ENCODE peak calls at places on chromosomes 11 and 22, in six cellular contexts. K is WTC11; P is GOT3; L is activated CD4-positive, CD25-positive, alpha-beta regulatory T cell treated with anti-CD3 and anti-CD28 coated beads, Interleukin-2, amount 50 U/mL, for 16 hours; Y is stimulated activated CD4-positive, alpha-beta T cell treated with anti-CD3 and anti-CD28 coated beads, Interleukin-12 subunit alpha, Interleukin-12 subunit beta, amount 100 ng/mL, for 4 hours; O is HL-60. N is an unnamed sample.

GRCh38 chr11:122754553-122755322 is 83.6 kb upstream of the CRTAM start:
- DNase-seq in K (peak), P (no peak), L (no peak), Y (no peak), O (no peak), N (no peak)

GRCh38 chr22:41682033-41682807 is 6.4 kb downstream of the SNU13 start:
- DNase-seq in K (peak), P (peak), L (peak), Y (peak), O (peak), N (peak)

GRCh38 chr11:124869856-124870387 is 4.7 kb downstream of the ROBO3 start:
- DNase-seq in K (no peak), P (no peak), L (no peak), Y (no peak), O (no peak), N (no peak)

GRCh38 chr11:16977136-16978020 is 36.8 kb downstream of the PLEKHA7 start:
- DNase-seq in K (no peak), P (no peak), L (no peak), Y (no peak), O (no peak), N (no peak)

GRCh38 chr11:44315947-44316387 is 6.0 kb upstream of the ALX4 start:
- DNase-seq in K (no peak), P (no peak), L (no peak), Y (no peak), O (no peak), N (no peak)

GRCh38 chr11:120608760-120609211 is 97.2 kb downstream of the GRIK4 start:
- DNase-seq in K (no peak), P (no peak), L (no peak), Y (no peak), O (no peak), N (no peak)

GRCh38 chr22:45911601-45912271 is 65.2 kb downstream of the WNT7B start:
- DNase-seq in K (no peak), P (no peak), L (no peak), Y (no peak), O (peak), N (no peak)

GRCh38 chr11:96254854-96255253 is 88.1 kb downstream of the MAML2 start:
- DNase-seq in K (no peak), P (no peak), L (no peak), Y (no peak), O (no peak), N (no peak)

GRCh38 chr22:43826142-43827093 is 14.3 kb upstream of the EFCAB6 start:
- DNase-seq in K (no peak), P (no peak), L (no peak), Y (no peak), O (no peak), N (peak)

GRCh38 chr11:12289667-12290476 is 87.5 kb upstream of the PARVA start:
- DNase-seq in K (no peak), P (no peak), L (no peak), Y (no peak), O (no peak), N (no peak)

GRCh38 chr11:64516226-64516625 is 74.8 kb upstream of the SLC22A12 start:
- DNase-seq in K (no peak), P (no peak), L (no peak), Y (no peak), O (peak), N (no peak)

GRCh38 chr11:64656797-64657196 is 65.8 kb downstream of the SLC22A12 start:
- DNase-seq in K (peak), P (no peak), L (no peak), Y (no peak), O (no peak), N (no peak)

GRCh38 chr11:117387992-117388765 is 60.5 kb downstream of the CEP164 start:
- DNase-seq in K (no peak), P (no peak), L (no peak), Y (no peak), O (no peak), N (no peak)

GRCh38 chr22:19132693-19133400 is 1.7 kb downstream of the TSSK2 start:
- DNase-seq in K (no peak), P (no peak), L (no peak), Y (no peak), O (no peak), N (no peak)

GRCh38 chr11:33633251-33634003 is 67.2 kb downstream of the C11orf91 start:
- DNase-seq in K (no peak), P (no peak), L (no peak), Y (no peak), O (no peak), N (no peak)

GRCh38 chr22:40593460-40594273 is 42.9 kb downstream of the MRTFA start:
- DNase-seq in K (no peak), P (no peak), L (no peak), Y (no peak), O (no peak), N (no peak)

GRCh38 chr22:28864878-28865596 is 18.3 kb upstream of the ZNRF3 start:
- DNase-seq in K (no peak), P (no peak), L (no peak), Y (no peak), O (no peak), N (no peak)

GRCh38 chr11:126007263-126007662 is 55.4 kb downstream of the CDON start:
- DNase-seq in K (no peak), P (no peak), L (no peak), Y (no peak), O (no peak), N (no peak)

GRCh38 chr22:46172522-46172921 is 22.2 kb downstream of the PPARA start:
- DNase-seq in K (no peak), P (no peak), L (no peak), Y (no peak), O (no peak), N (no peak)

GRCh38 chr22:42743501-42743991 is 22.9 kb upstream of the A4GALT start:
- DNase-seq in K (no peak), P (peak), L (no peak), Y (no peak), O (no peak), N (peak)

GRCh38 chr11:9951714-9952275 is 287.9 kb downstream of the SWAP70 start:
- DNase-seq in K (no peak), P (no peak), L (no peak), Y (no peak), O (no peak), N (no peak)

GRCh38 chr11:45052361-45052760 is 94.1 kb upstream of the PRDM11 start:
- DNase-seq in K (no peak), P (no peak), L (no peak), Y (no peak), O (no peak), N (no peak)

GRCh38 chr22:20237480-20238440 is 30.4 kb downstream of the RTN4R start:
- DNase-seq in K (no peak), P (no peak), L (no peak), Y (no peak), O (no peak), N (peak)

GRCh38 chr11:83818349-83818748 is 532.2 kb upstream of the CCDC90B start:
- DNase-seq in K (no peak), P (no peak), L (no peak), Y (no peak), O (no peak), N (no peak)

GRCh38 chr11:126308271-126308671 is 4.4 kb downstream of the DCPS start:
- DNase-seq in K (no peak), P (no peak), L (no peak), Y (no peak), O (no peak), N (no peak)

GRCh38 chr11:27495710-27496300 is 10.8 kb downstream of the LIN7C start:
- DNase-seq in K (no peak), P (no peak), L (no peak), Y (no peak), O (no peak), N (no peak)

GRCh38 chr11:8209208-8209807 is 40.5 kb upstream of the RIC3 start:
- DNase-seq in K (peak), P (no peak), L (no peak), Y (peak), O (no peak), N (no peak)

GRCh38 chr11:98564233-98564632 is 456.5 kb upstream of the CNTN5 start:
- DNase-seq in K (no peak), P (no peak), L (no peak), Y (no peak), O (no peak), N (no peak)

GRCh38 chr11:134878785-134879184 is 466.7 kb upstream of the B3GAT1 start:
- DNase-seq in K (no peak), P (no peak), L (no peak), Y (no peak), O (no peak), N (no peak)

GRCh38 chr22:28930357-28931007 is 47.1 kb downstream of the ZNRF3 start:
- DNase-seq in K (no peak), P (no peak), L (no peak), Y (no peak), O (no peak), N (no peak)

GRCh38 chr11:64201524-64201923 is 5.0 kb upstream of the FERMT3 start:
- DNase-seq in K (no peak), P (no peak), L (no peak), Y (no peak), O (no peak), N (no peak)